ENCODE peak calls at places on chromosomes 11 and 22, in four cellular contexts. A is GM12878, B is H1, C is HepG2. J is an unnamed sample.
A peak's percentile ranks its signal among the peaks of the same experiment; 100 is the strongest.

GRCh38 chr11:10538924-10539323 is 2.1 kb downstream of the RNF141 start:
- DNase-seq in A (no peak), B (no peak), C (no peak), J (no peak)

GRCh38 chr11:75919525-75919924 is 104.5 kb downstream of the UVRAG start:
- DNase-seq in A (no peak), B (no peak), C (no peak), J (no peak)

GRCh38 chr11:120546312-120547205 is 35.0 kb downstream of the GRIK4 start:
- DNase-seq in A (no peak), B (no peak), C (no peak), J (no peak)

GRCh38 chr11:106917973-106918372 is 100.3 kb downstream of the GUCY1A2 start:
- DNase-seq in A (no peak), B (peak; percentile 74), C (peak; percentile 1), J (peak; percentile 32)

GRCh38 chr22:23789121-23789520 is 2.4 kb downstream of the SMARCB1 start:
- DNase-seq in A (no peak), B (no peak), C (no peak), J (no peak)

GRCh38 chr11:117950320-117950719 is 21.1 kb upstream of the TMPRSS13 start:
- DNase-seq in A (no peak), B (peak; percentile 22), C (no peak), J (no peak)

GRCh38 chr11:65003282-65003681 is 6.5 kb upstream of the BATF2 start:
- DNase-seq in A (no peak), B (no peak), C (no peak), J (no peak)

GRCh38 chr22:50610581-50610980 is 10.0 kb downstream of the MAPK8IP2 start:
- DNase-seq in A (no peak), B (peak; percentile 41), C (no peak), J (no peak)

GRCh38 chr11:19379465-19379864 is 138.7 kb upstream of the E2F8 start:
- DNase-seq in A (no peak), B (no peak), C (no peak), J (no peak)

GRCh38 chr22:32583074-32583677 is 108.6 kb downstream of the FBXO7 start:
- DNase-seq in A (no peak), B (no peak), C (no peak), J (no peak)

GRCh38 chr22:31588970-31589675 is 72.9 kb downstream of the PISD start:
- DNase-seq in A (no peak), B (no peak), C (peak; percentile 69), J (no peak)

DNA sequence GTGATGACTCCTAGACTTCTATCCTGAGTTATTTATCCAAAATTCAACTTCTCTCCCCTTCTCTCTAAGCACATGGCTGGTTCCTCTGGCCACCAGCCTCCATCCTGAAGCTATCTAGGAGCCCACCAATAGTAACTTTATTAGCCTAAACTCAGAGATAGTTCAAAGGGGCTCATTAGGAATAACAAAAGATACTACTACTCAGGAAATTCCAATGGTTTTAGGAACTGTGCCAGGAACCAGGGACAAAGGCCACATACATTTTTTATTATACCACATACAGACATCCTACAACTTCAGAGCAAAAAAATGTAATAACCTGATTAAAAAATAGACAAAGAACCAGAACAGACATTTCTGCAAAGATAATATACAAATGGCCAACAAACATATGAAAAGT is 27.9 kb downstream of the SLC25A17 start:
- DNase-seq in A (no peak), B (no peak), C (no peak), J (no peak)
- TF ChIP-seq ZNF274 in A (no peak), B (no peak), C (no peak), J (no peak)

DNA sequence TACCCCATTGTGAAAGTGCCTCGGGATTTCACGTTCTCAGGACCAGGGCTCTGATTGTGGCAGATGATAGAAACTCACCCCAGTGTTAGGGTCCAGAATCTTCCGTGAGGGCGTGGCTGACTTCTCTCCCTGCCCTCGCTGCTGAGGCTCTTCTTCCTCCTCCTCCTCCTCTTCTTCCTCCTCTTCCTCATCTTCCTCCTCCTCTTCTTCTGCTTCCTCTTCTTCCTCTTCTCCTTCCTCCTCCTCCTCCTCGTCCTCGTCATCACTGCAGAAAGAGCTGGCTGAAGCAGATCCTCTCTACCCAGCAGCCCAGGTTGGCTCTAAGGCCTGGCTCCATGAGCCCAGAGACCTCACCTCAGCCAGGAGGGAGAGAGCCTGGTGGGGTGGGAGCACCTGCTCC is 13.5 kb upstream of the CHADL start:
- DNase-seq in A (no peak), B (no peak), C (no peak), J (no peak)
- TF ChIP-seq YY1 in A (no peak), B (no peak), C (no peak), J (no peak)

GRCh38 chr11:60872124-60872951 is 5.0 kb downstream of the ZP1 start:
- DNase-seq in A (no peak), B (no peak), C (no peak), J (no peak)
- TF ChIP-seq SUZ12 in A (no peak), B (no peak), C (no peak), J (no peak)

DNA sequence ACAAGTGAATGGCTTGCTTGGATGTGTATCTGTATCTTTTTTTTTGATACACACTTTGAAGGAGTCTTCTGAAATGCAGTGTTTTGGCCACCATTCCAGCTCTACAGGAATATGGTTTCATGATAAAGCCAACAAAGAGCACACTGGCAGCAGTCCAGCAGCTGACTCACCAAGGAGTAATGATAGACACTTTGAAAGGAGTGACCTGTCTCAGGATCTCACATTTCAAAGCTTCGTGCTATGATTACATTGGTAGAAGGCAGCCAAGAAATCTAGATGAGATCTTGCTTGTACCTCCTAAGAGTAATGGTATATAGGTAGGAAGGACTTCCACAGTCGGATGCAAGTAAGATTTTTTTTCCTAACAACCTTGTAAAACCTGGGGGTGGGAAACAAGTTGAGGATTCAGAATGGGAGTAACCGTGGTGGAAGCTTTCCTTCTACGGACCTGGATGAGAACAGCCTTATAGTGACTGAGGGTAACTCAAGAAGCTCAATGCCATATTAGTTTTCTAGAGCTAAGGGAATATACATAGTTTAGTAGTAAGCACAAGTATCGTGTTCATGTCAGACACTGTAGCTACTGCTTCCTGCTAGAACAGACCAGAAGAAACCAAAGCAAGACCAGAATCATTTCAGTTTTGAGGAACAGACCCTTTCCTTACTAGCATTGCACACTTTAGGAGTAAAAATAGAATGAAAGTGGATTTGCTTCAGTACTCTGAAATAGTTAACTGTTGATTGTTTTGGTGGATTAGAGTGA is 25.0 kb downstream of the MTMR3 start:
- DNase-seq in A (no peak), B (no peak), C (peak; percentile 75), J (no peak)
- TF ChIP-seq ZNF274 in A (no peak), B (no peak), C (no peak), J (no peak)

GRCh38 chr22:28837640-28838039 is 37.3 kb upstream of the XBP1 start:
- DNase-seq in A (no peak), B (no peak), C (no peak), J (no peak)

GRCh38 chr22:28838971-28839370 is 38.6 kb upstream of the XBP1 start:
- DNase-seq in A (no peak), B (no peak), C (peak; percentile 44), J (no peak)

GRCh38 chr22:28846994-28847393 is 36.4 kb upstream of the ZNRF3 start:
- DNase-seq in A (no peak), B (no peak), C (no peak), J (no peak)

GRCh38 chr22:28841111-28841510 is 40.7 kb upstream of the XBP1 start:
- DNase-seq in A (no peak), B (no peak), C (peak; percentile 34), J (no peak)

DNA sequence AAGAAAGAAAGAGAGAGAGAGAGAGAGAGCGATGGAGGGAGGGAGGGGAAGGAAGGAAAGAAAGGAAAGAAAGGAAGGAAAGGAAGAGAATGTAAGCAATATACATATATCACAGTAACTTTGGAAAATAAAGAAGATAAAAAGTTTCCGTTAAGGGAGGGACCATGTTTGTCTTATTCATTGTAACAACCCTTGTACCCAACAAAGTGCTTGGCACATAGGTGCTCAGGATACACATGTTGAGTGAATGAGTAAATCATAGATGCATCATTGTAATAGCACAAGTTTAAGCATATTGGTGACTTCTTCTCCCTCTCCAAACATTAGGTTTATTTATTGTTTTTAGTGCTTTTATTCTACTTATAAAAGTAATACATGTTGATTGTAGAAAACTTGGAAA is 39.7 kb upstream of the ZNRF3 start:
- DNase-seq in A (no peak), B (no peak), C (no peak), J (no peak)
- TF ChIP-seq YY1 in A (no peak), B (no peak), C (no peak), J (no peak)

DNA sequence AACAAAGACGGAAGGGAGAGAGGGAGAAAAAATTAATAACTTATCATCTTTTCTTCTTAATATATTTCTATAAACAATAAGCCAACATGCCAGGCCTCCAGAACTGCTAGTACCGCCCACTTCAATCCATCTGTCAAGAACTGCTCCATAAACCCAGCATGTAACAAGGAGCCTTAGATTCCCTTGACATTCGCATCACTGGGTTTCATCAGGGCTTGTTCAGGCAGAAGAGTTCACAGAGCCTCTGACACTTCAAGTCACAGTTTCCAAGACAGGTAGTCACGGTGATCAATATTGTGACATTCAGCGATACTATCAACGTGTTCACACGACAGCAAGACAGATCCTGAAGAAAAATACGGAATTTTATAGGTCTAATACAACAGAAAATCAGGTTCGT is 61.7 kb downstream of the LARGE2 start:
- DNase-seq in A (no peak), B (no peak), C (no peak), J (no peak)
- TF ChIP-seq SUZ12 in A (no peak), B (no peak), C (no peak), J (no peak)

DNA sequence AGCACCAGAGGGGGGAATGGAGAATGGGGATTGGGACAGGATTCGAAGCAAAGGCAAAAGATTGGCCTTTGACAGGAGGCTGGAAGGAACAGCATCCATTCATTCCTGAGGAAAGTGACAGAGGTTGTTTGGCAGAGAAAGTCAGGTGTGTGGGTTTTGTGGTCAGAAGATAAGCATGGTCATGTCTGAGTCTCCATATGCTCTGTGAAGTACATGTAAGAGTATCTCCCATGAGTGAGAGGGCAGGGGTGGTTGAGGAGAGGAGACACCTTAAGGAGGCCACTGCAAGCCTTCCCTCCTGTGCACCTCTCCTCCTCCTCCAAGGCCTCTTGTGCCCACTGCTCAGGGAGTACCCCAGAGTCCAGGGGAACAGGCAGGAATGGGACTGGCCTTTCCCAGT is 1.9 kb upstream of the NLRP10 start:
- DNase-seq in A (no peak), B (no peak), C (no peak), J (no peak)
- TF ChIP-seq ZNF274 in A (no peak), B (no peak), C (no peak), J (no peak)

DNA sequence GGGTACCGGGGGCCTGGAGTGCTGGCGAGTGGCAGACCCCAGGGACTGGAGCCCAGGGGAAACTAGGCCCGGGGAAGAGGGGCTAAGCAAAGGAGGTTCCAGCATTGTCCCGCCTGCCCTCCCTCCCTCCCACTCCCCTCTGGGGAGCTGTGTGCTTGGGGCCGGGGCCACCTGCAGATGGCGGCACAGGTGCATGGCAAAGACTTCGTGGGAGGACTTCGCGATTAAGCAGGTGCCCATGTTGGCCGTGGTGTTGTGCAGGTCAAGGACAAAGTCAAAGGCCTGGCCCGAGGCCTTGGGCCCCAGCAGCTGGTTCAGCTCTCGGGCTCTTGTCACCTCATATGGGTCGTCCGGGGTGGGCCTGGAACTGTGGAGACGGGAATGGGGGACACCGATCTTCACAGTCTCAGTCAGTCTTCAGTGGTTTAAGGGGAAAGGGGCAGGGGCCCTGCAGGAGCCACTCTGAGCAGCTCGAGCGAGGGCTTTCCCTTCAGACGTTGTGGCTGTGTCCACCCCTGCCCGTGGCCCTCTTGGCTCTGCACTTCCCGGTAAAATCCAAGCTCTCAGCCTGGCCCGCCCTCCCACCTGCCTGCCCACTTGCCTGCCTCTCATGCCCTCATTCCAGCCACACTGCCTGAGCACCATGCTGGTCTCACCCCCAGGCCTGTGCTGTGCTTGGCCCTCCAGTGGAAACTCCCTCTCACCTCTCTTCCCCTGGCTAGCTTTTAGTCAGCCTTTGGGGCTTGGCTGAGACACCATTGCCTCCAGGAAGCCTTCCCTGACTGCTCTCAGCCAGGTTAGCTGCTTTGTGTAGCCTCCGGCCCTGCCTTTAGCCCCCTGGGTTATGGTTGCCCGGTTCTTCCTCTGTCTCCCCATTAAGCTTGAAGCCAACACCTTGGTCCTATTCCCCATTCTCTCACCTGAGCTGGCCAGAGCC is 4.7 kb downstream of the ACY3 start:
- DNase-seq in A (no peak), B (peak; percentile 56), C (no peak), J (no peak)
- TF ChIP-seq YY1 in A (no peak), B (no peak), C (no peak), J (no peak)